ENCODE peak calls at places on chromosomes 5 and 9, in ten cellular contexts. W is NCI-H2081 treated with DMSO at 0.1 percent for 48 hours; D is mesothelial cell of epicardium; B is GF-D8; K is T-helper 17 cell; C is activated naive CD4-positive, alpha-beta T cell treated with anti-CD3 and anti-CD28 coated beads for 36 hours; X is CD4-positive, alpha-beta T cell; H is effector memory CD8-positive, alpha-beta T cell; N is amniotic stem cell; P is adrenal gland. S is an unnamed sample.

GRCh38 chr9:93127395-93127911 is 6.6 kb downstream of the NINJ1 start:
- DNase-seq in W (no peak), D (no peak), B (no peak), K (no peak), C (no peak), X (no peak), H (no peak), N (no peak), P (peak; percentile 22), S (peak; percentile 81)

GRCh38 chr5:80061005-80061404 is 25.9 kb downstream of the THBS4 start:
- DNase-seq in W (no peak), D (no peak), B (no peak), K (no peak), C (no peak), X (no peak), H (no peak), N (peak; percentile 42), P (no peak), S (no peak)

GRCh38 chr5:128378196-128378595 is 159.8 kb downstream of the FBN2 start:
- DNase-seq in W (no peak), D (no peak), B (no peak), K (no peak), C (no peak), X (no peak), H (no peak), N (no peak), P (no peak), S (no peak)

GRCh38 chr5:69517763-69518212 is 25.2 kb downstream of the OCLN start:
- DNase-seq in W (no peak), D (no peak), B (no peak), K (no peak), C (no peak), X (no peak), H (no peak), N (no peak), P (no peak), S (no peak)

GRCh38 chr5:178180141-178180863 is 6.9 kb downstream of the GMCL2 start:
- DNase-seq in W (no peak), D (no peak), B (no peak), K (no peak), C (no peak), X (no peak), H (no peak), N (no peak), P (no peak), S (no peak)

GRCh38 chr5:852431-853401 is 1.9 kb upstream of the ZDHHC11 start:
- DNase-seq in W (no peak), D (no peak), B (no peak), K (no peak), C (no peak), X (no peak), H (no peak), N (no peak), P (no peak), S (no peak)

GRCh38 chr9:90107864-90108263 is 503.1 kb downstream of the GADD45G start:
- DNase-seq in W (no peak), D (no peak), B (no peak), K (no peak), C (no peak), X (no peak), H (no peak), N (no peak), P (no peak), S (no peak)

GRCh38 chr5:146620663-146621051 is 104.7 kb upstream of the GPR151 start:
- DNase-seq in W (peak; percentile 66), D (no peak), B (no peak), K (no peak), C (no peak), X (no peak), H (no peak), N (no peak), P (no peak), S (no peak)

GRCh38 chr5:134845335-134845851 is 375 bp upstream of the C5orf24 start:
- DNase-seq in W (no peak), D (no peak), B (no peak), K (no peak), C (no peak), X (no peak), H (no peak), N (no peak), P (no peak), S (no peak)

GRCh38 chr9:1005043-1005667 is 28.7 kb downstream of the DMRT3 start:
- DNase-seq in W (no peak), D (no peak), B (peak; percentile 27), K (no peak), C (peak; percentile 56), X (no peak), H (no peak), N (no peak), P (peak; percentile 17), S (peak; percentile 32)

GRCh38 chr9:11821541-11821940 is 871.6 kb upstream of the TYRP1 start:
- DNase-seq in W (no peak), D (no peak), B (no peak), K (no peak), C (no peak), X (no peak), H (no peak), N (no peak), P (no peak), S (no peak)

GRCh38 chr5:157942595-157942994 is 83.7 kb upstream of the CLINT1 start:
- DNase-seq in W (no peak), D (no peak), B (no peak), K (no peak), C (no peak), X (no peak), H (no peak), N (no peak), P (no peak), S (no peak)

GRCh38 chr5:168765220-168766037 is 186.3 kb upstream of the PANK3 start:
- DNase-seq in W (no peak), D (peak; percentile 45), B (no peak), K (no peak), C (no peak), X (no peak), H (no peak), N (no peak), P (peak; percentile 60), S (no peak)

GRCh38 chr9:18002718-18003438 is 424.0 kb downstream of the SH3GL2 start:
- DNase-seq in W (no peak), D (no peak), B (no peak), K (no peak), C (no peak), X (no peak), H (no peak), N (no peak), P (no peak), S (no peak)

GRCh38 chr5:175821790-175822211 is 49.6 kb upstream of the CPLX2 start:
- DNase-seq in W (no peak), D (no peak), B (no peak), K (no peak), C (peak; percentile 35), X (no peak), H (no peak), N (no peak), P (no peak), S (no peak)

GRCh38 chr5:116135344-116135743 is 50.5 kb downstream of the COMMD10 start:
- DNase-seq in W (no peak), D (no peak), B (no peak), K (no peak), C (peak; percentile 31), X (no peak), H (peak; percentile 16), N (no peak), P (no peak), S (no peak)

GRCh38 chr5:535781-536698 is 11.8 kb upstream of the SLC9A3 start:
- DNase-seq in W (no peak), D (no peak), B (no peak), K (peak; percentile 2), C (no peak), X (no peak), H (no peak), N (no peak), P (no peak), S (peak; percentile 60)

GRCh38 chr9:105066265-105066865 is 138.4 kb upstream of the ABCA1 start:
- DNase-seq in W (no peak), D (no peak), B (peak; percentile 61), K (no peak), C (no peak), X (no peak), H (no peak), N (no peak), P (no peak), S (no peak)

GRCh38 chr9:28927711-28928110 is 1354.4 kb upstream of the C9orf72 start:
- DNase-seq in W (no peak), D (no peak), B (no peak), K (no peak), C (no peak), X (no peak), H (no peak), N (no peak), P (no peak), S (no peak)

GRCh38 chr5:82777106-82777505 is 300.1 kb downstream of the TMEM167A start:
- DNase-seq in W (no peak), D (no peak), B (no peak), K (no peak), C (no peak), X (no peak), H (no peak), N (no peak), P (no peak), S (no peak)

GRCh38 chr5:83924171-83924570 is 203.5 kb upstream of the HAPLN1 start:
- DNase-seq in W (no peak), D (no peak), B (no peak), K (no peak), C (no peak), X (no peak), H (no peak), N (peak; percentile 30), P (no peak), S (no peak)

GRCh38 chr5:163968651-163969050 is 463.2 kb downstream of the MAT2B start:
- DNase-seq in W (no peak), D (no peak), B (no peak), K (no peak), C (no peak), X (no peak), H (no peak), N (no peak), P (no peak), S (no peak)

GRCh38 chr5:133391349-133392136 is 220.8 kb downstream of the FSTL4 start:
- DNase-seq in W (no peak), D (peak; percentile 24), B (no peak), K (no peak), C (no peak), X (no peak), H (no peak), N (no peak), P (no peak), S (no peak)

GRCh38 chr5:148791334-148791667 is 35.1 kb upstream of the ADRB2 start:
- DNase-seq in W (no peak), D (no peak), B (no peak), K (no peak), C (peak; percentile 60), X (no peak), H (no peak), N (no peak), P (no peak), S (no peak)

GRCh38 chr5:60814498-60814897 is 29.6 kb downstream of the ELOVL7 start:
- DNase-seq in W (no peak), D (no peak), B (no peak), K (no peak), C (no peak), X (no peak), H (no peak), N (no peak), P (no peak), S (no peak)

GRCh38 chr9:98211260-98211659 is 18.8 kb upstream of the CORO2A start:
- DNase-seq in W (no peak), D (no peak), B (no peak), K (no peak), C (no peak), X (no peak), H (no peak), N (no peak), P (no peak), S (no peak)

GRCh38 chr5:143376911-143377838 is 26.3 kb downstream of the NR3C1 start:
- DNase-seq in W (no peak), D (no peak), B (no peak), K (no peak), C (no peak), X (no peak), H (no peak), N (no peak), P (no peak), S (no peak)

GRCh38 chr9:69143291-69143690 is 30.8 kb upstream of the TJP2 start:
- DNase-seq in W (no peak), D (no peak), B (no peak), K (no peak), C (no peak), X (no peak), H (no peak), N (no peak), P (no peak), S (no peak)